ENCODE peak calls at places on chromosome 3, in ten cellular contexts. One of them, this sample, is unnamed.

GRCh38 chr3:152359385-152360248 is 90.9 kb downstream of the MBNL1 start:
- DNase-seq in activated T-cell treated with anti-CD3 and anti-CD28 coated beads for 24 hours: no peak
- DNase-seq in fibroblast of the aortic adventitia: no peak
- DNase-seq in GM04504: no peak
- DNase-seq in foreskin fibroblast: no peak
- DNase-seq in NCI-H1048: no peak
- DNase-seq in ovary: no peak
- DNase-seq in anterior cingulate cortex: no peak
- DNase-seq in CD8-positive, alpha-beta T cell: no peak
- DNase-seq in activated naive CD4-positive, alpha-beta T cell: no peak
- DNase-seq in this sample: no peak

GRCh38 chr3:139772539-139773500 is 95.0 kb upstream of the NMNAT3 start:
- DNase-seq in activated T-cell treated with anti-CD3 and anti-CD28 coated beads for 24 hours: no peak
- DNase-seq in fibroblast of the aortic adventitia: peak; percentile 78
- DNase-seq in GM04504: peak; percentile 65
- DNase-seq in foreskin fibroblast: peak; percentile 66
- DNase-seq in NCI-H1048: no peak
- DNase-seq in ovary: no peak
- DNase-seq in anterior cingulate cortex: no peak
- DNase-seq in CD8-positive, alpha-beta T cell: no peak
- DNase-seq in activated naive CD4-positive, alpha-beta T cell: no peak
- DNase-seq in this sample: peak; percentile 65

GRCh38 chr3:101806491-101806890 is 27.5 kb downstream of the NXPE3 start:
- DNase-seq in activated T-cell treated with anti-CD3 and anti-CD28 coated beads for 24 hours: no peak
- DNase-seq in fibroblast of the aortic adventitia: no peak
- DNase-seq in GM04504: no peak
- DNase-seq in foreskin fibroblast: no peak
- DNase-seq in NCI-H1048: no peak
- DNase-seq in ovary: no peak
- DNase-seq in anterior cingulate cortex: no peak
- DNase-seq in CD8-positive, alpha-beta T cell: no peak
- DNase-seq in activated naive CD4-positive, alpha-beta T cell: no peak
- DNase-seq in this sample: no peak

GRCh38 chr3:9704343-9705322 is 1.0 kb downstream of the CPNE9 start:
- DNase-seq in activated T-cell treated with anti-CD3 and anti-CD28 coated beads for 24 hours: no peak
- DNase-seq in fibroblast of the aortic adventitia: peak; percentile 23
- DNase-seq in GM04504: no peak
- DNase-seq in foreskin fibroblast: peak; percentile 16
- DNase-seq in NCI-H1048: no peak
- DNase-seq in ovary: no peak
- DNase-seq in anterior cingulate cortex: no peak
- DNase-seq in CD8-positive, alpha-beta T cell: no peak
- DNase-seq in activated naive CD4-positive, alpha-beta T cell: no peak
- DNase-seq in this sample: peak; percentile 48

GRCh38 chr3:195801251-195802183 is 10.2 kb downstream of the MUC4 start:
- DNase-seq in activated T-cell treated with anti-CD3 and anti-CD28 coated beads for 24 hours: no peak
- DNase-seq in fibroblast of the aortic adventitia: no peak
- DNase-seq in GM04504: no peak
- DNase-seq in foreskin fibroblast: no peak
- DNase-seq in NCI-H1048: no peak
- DNase-seq in ovary: no peak
- DNase-seq in anterior cingulate cortex: no peak
- DNase-seq in CD8-positive, alpha-beta T cell: no peak
- DNase-seq in activated naive CD4-positive, alpha-beta T cell: no peak
- DNase-seq in this sample: no peak

GRCh38 chr3:14543446-14543845 is 3.3 kb upstream of the GRIP2 start:
- DNase-seq in activated T-cell treated with anti-CD3 and anti-CD28 coated beads for 24 hours: no peak
- DNase-seq in fibroblast of the aortic adventitia: no peak
- DNase-seq in GM04504: no peak
- DNase-seq in foreskin fibroblast: no peak
- DNase-seq in NCI-H1048: no peak
- DNase-seq in ovary: no peak
- DNase-seq in anterior cingulate cortex: no peak
- DNase-seq in CD8-positive, alpha-beta T cell: no peak
- DNase-seq in activated naive CD4-positive, alpha-beta T cell: no peak
- DNase-seq in this sample: no peak

GRCh38 chr3:41581700-41582099 is 380.2 kb downstream of the ULK4 start:
- DNase-seq in activated T-cell treated with anti-CD3 and anti-CD28 coated beads for 24 hours: no peak
- DNase-seq in fibroblast of the aortic adventitia: no peak
- DNase-seq in GM04504: no peak
- DNase-seq in foreskin fibroblast: no peak
- DNase-seq in NCI-H1048: no peak
- DNase-seq in ovary: no peak
- DNase-seq in anterior cingulate cortex: no peak
- DNase-seq in CD8-positive, alpha-beta T cell: no peak
- DNase-seq in activated naive CD4-positive, alpha-beta T cell: no peak
- DNase-seq in this sample: no peak

GRCh38 chr3:145522179-145522578 is 638.8 kb downstream of the PLOD2 start:
- DNase-seq in activated T-cell treated with anti-CD3 and anti-CD28 coated beads for 24 hours: no peak
- DNase-seq in fibroblast of the aortic adventitia: no peak
- DNase-seq in GM04504: no peak
- DNase-seq in foreskin fibroblast: no peak
- DNase-seq in NCI-H1048: no peak
- DNase-seq in ovary: no peak
- DNase-seq in anterior cingulate cortex: no peak
- DNase-seq in CD8-positive, alpha-beta T cell: no peak
- DNase-seq in activated naive CD4-positive, alpha-beta T cell: no peak
- DNase-seq in this sample: no peak

GRCh38 chr3:16978234-16978920 is 93.6 kb downstream of the PLCL2 start:
- DNase-seq in activated T-cell treated with anti-CD3 and anti-CD28 coated beads for 24 hours: no peak
- DNase-seq in fibroblast of the aortic adventitia: peak; percentile 32
- DNase-seq in GM04504: no peak
- DNase-seq in foreskin fibroblast: peak; percentile 18
- DNase-seq in NCI-H1048: no peak
- DNase-seq in ovary: no peak
- DNase-seq in anterior cingulate cortex: no peak
- DNase-seq in CD8-positive, alpha-beta T cell: no peak
- DNase-seq in activated naive CD4-positive, alpha-beta T cell: no peak
- DNase-seq in this sample: no peak

GRCh38 chr3:171248426-171249115 is 211.6 kb downstream of the TNIK start:
- DNase-seq in activated T-cell treated with anti-CD3 and anti-CD28 coated beads for 24 hours: no peak
- DNase-seq in fibroblast of the aortic adventitia: no peak
- DNase-seq in GM04504: no peak
- DNase-seq in foreskin fibroblast: no peak
- DNase-seq in NCI-H1048: no peak
- DNase-seq in ovary: no peak
- DNase-seq in anterior cingulate cortex: no peak
- DNase-seq in CD8-positive, alpha-beta T cell: no peak
- DNase-seq in activated naive CD4-positive, alpha-beta T cell: no peak
- DNase-seq in this sample: no peak

GRCh38 chr3:14490831-14491230 is 49.3 kb downstream of the GRIP2 start:
- DNase-seq in activated T-cell treated with anti-CD3 and anti-CD28 coated beads for 24 hours: no peak
- DNase-seq in fibroblast of the aortic adventitia: no peak
- DNase-seq in GM04504: no peak
- DNase-seq in foreskin fibroblast: no peak
- DNase-seq in NCI-H1048: no peak
- DNase-seq in ovary: no peak
- DNase-seq in anterior cingulate cortex: no peak
- DNase-seq in CD8-positive, alpha-beta T cell: no peak
- DNase-seq in activated naive CD4-positive, alpha-beta T cell: no peak
- DNase-seq in this sample: no peak

GRCh38 chr3:177928156-177928555 is 608.1 kb upstream of the KCNMB2 start:
- DNase-seq in activated T-cell treated with anti-CD3 and anti-CD28 coated beads for 24 hours: no peak
- DNase-seq in fibroblast of the aortic adventitia: peak; percentile 90
- DNase-seq in GM04504: no peak
- DNase-seq in foreskin fibroblast: peak; percentile 37
- DNase-seq in NCI-H1048: no peak
- DNase-seq in ovary: no peak
- DNase-seq in anterior cingulate cortex: no peak
- DNase-seq in CD8-positive, alpha-beta T cell: no peak
- DNase-seq in activated naive CD4-positive, alpha-beta T cell: no peak
- DNase-seq in this sample: no peak

GRCh38 chr3:180680097-180680430 is 775 bp upstream of the CCDC39 start:
- DNase-seq in activated T-cell treated with anti-CD3 and anti-CD28 coated beads for 24 hours: no peak
- DNase-seq in fibroblast of the aortic adventitia: peak; percentile 48
- DNase-seq in GM04504: no peak
- DNase-seq in foreskin fibroblast: peak; percentile 21
- DNase-seq in NCI-H1048: peak; percentile 48
- DNase-seq in ovary: peak; percentile 25
- DNase-seq in anterior cingulate cortex: peak; percentile 27
- DNase-seq in CD8-positive, alpha-beta T cell: no peak
- DNase-seq in activated naive CD4-positive, alpha-beta T cell: no peak
- DNase-seq in this sample: peak; percentile 33

GRCh38 chr3:190058486-190059241 is 62.0 kb downstream of the P3H2 start:
- DNase-seq in activated T-cell treated with anti-CD3 and anti-CD28 coated beads for 24 hours: no peak
- DNase-seq in fibroblast of the aortic adventitia: no peak
- DNase-seq in GM04504: no peak
- DNase-seq in foreskin fibroblast: peak; percentile 54
- DNase-seq in NCI-H1048: no peak
- DNase-seq in ovary: no peak
- DNase-seq in anterior cingulate cortex: no peak
- DNase-seq in CD8-positive, alpha-beta T cell: no peak
- DNase-seq in activated naive CD4-positive, alpha-beta T cell: no peak
- DNase-seq in this sample: no peak

GRCh38 chr3:181253796-181254195 is 264.3 kb upstream of the DNAJC19 start:
- DNase-seq in activated T-cell treated with anti-CD3 and anti-CD28 coated beads for 24 hours: no peak
- DNase-seq in fibroblast of the aortic adventitia: no peak
- DNase-seq in GM04504: no peak
- DNase-seq in foreskin fibroblast: no peak
- DNase-seq in NCI-H1048: no peak
- DNase-seq in ovary: no peak
- DNase-seq in anterior cingulate cortex: no peak
- DNase-seq in CD8-positive, alpha-beta T cell: no peak
- DNase-seq in activated naive CD4-positive, alpha-beta T cell: no peak
- DNase-seq in this sample: no peak

GRCh38 chr3:127064391-127065137 is 81.6 kb downstream of the PLXNA1 start:
- DNase-seq in activated T-cell treated with anti-CD3 and anti-CD28 coated beads for 24 hours: no peak
- DNase-seq in fibroblast of the aortic adventitia: peak; percentile 35
- DNase-seq in GM04504: no peak
- DNase-seq in foreskin fibroblast: peak; percentile 66
- DNase-seq in NCI-H1048: no peak
- DNase-seq in ovary: no peak
- DNase-seq in anterior cingulate cortex: no peak
- DNase-seq in CD8-positive, alpha-beta T cell: no peak
- DNase-seq in activated naive CD4-positive, alpha-beta T cell: no peak
- DNase-seq in this sample: no peak

GRCh38 chr3:14210843-14211594 is 32.4 kb downstream of the LSM3 start:
- DNase-seq in activated T-cell treated with anti-CD3 and anti-CD28 coated beads for 24 hours: no peak
- DNase-seq in fibroblast of the aortic adventitia: peak; percentile 89
- DNase-seq in GM04504: peak; percentile 84
- DNase-seq in foreskin fibroblast: peak; percentile 68
- DNase-seq in NCI-H1048: no peak
- DNase-seq in ovary: no peak
- DNase-seq in anterior cingulate cortex: no peak
- DNase-seq in CD8-positive, alpha-beta T cell: no peak
- DNase-seq in activated naive CD4-positive, alpha-beta T cell: no peak
- DNase-seq in this sample: peak; percentile 79

GRCh38 chr3:69970827-69971226 is 28.7 kb upstream of the SAMMSON start:
- DNase-seq in activated T-cell treated with anti-CD3 and anti-CD28 coated beads for 24 hours: no peak
- DNase-seq in fibroblast of the aortic adventitia: no peak
- DNase-seq in GM04504: no peak
- DNase-seq in foreskin fibroblast: no peak
- DNase-seq in NCI-H1048: no peak
- DNase-seq in ovary: no peak
- DNase-seq in anterior cingulate cortex: no peak
- DNase-seq in CD8-positive, alpha-beta T cell: no peak
- DNase-seq in activated naive CD4-positive, alpha-beta T cell: no peak
- DNase-seq in this sample: no peak

GRCh38 chr3:9903238-9903624 is 583 bp downstream of the IL17RE start:
- DNase-seq in activated T-cell treated with anti-CD3 and anti-CD28 coated beads for 24 hours: no peak
- DNase-seq in fibroblast of the aortic adventitia: peak; percentile 48
- DNase-seq in GM04504: no peak
- DNase-seq in foreskin fibroblast: peak; percentile 56
- DNase-seq in NCI-H1048: no peak
- DNase-seq in ovary: no peak
- DNase-seq in anterior cingulate cortex: no peak
- DNase-seq in CD8-positive, alpha-beta T cell: no peak
- DNase-seq in activated naive CD4-positive, alpha-beta T cell: no peak
- DNase-seq in this sample: no peak

GRCh38 chr3:57078366-57079220 is 18.1 kb downstream of the SPATA12 start:
- DNase-seq in activated T-cell treated with anti-CD3 and anti-CD28 coated beads for 24 hours: no peak
- DNase-seq in fibroblast of the aortic adventitia: peak; percentile 85
- DNase-seq in GM04504: peak; percentile 25
- DNase-seq in foreskin fibroblast: no peak
- DNase-seq in NCI-H1048: no peak
- DNase-seq in ovary: peak; percentile 48
- DNase-seq in anterior cingulate cortex: peak; percentile 22
- DNase-seq in CD8-positive, alpha-beta T cell: no peak
- DNase-seq in activated naive CD4-positive, alpha-beta T cell: no peak
- DNase-seq in this sample: peak; percentile 52

GRCh38 chr3:56467108-56467507 is 1.2 kb downstream of the ERC2 start:
- DNase-seq in activated T-cell treated with anti-CD3 and anti-CD28 coated beads for 24 hours: peak; percentile 30
- DNase-seq in fibroblast of the aortic adventitia: peak; percentile 19
- DNase-seq in GM04504: no peak
- DNase-seq in foreskin fibroblast: peak; percentile 28
- DNase-seq in NCI-H1048: peak; percentile 74
- DNase-seq in ovary: peak; percentile 83
- DNase-seq in anterior cingulate cortex: peak; percentile 85
- DNase-seq in CD8-positive, alpha-beta T cell: no peak
- DNase-seq in activated naive CD4-positive, alpha-beta T cell: no peak
- DNase-seq in this sample: peak; percentile 95

GRCh38 chr3:71310595-71311319 is 272.8 kb downstream of the FOXP1 start:
- DNase-seq in activated T-cell treated with anti-CD3 and anti-CD28 coated beads for 24 hours: no peak
- DNase-seq in fibroblast of the aortic adventitia: peak; percentile 78
- DNase-seq in GM04504: peak; percentile 66
- DNase-seq in foreskin fibroblast: peak; percentile 76
- DNase-seq in NCI-H1048: no peak
- DNase-seq in ovary: peak; percentile 31
- DNase-seq in anterior cingulate cortex: no peak
- DNase-seq in CD8-positive, alpha-beta T cell: no peak
- DNase-seq in activated naive CD4-positive, alpha-beta T cell: no peak
- DNase-seq in this sample: no peak